ENCODE peak calls at places on chromosomes 16 and 17, in four cellular contexts. One of them, this sample, is unnamed.

GRCh38 chr16:21277927-21278706 is at the start of gene CRYM:
- DNase-seq in K562: peak; percentile 86
- DNase-seq in SK-N-SH: peak; percentile 93
- DNase-seq in GM12892: peak; percentile 56
- DNase-seq in this sample: peak; percentile 64

GRCh38 chr16:78953526-78953925 is 647.0 kb downstream of the MAF start:
- DNase-seq in K562: no peak
- DNase-seq in SK-N-SH: no peak
- DNase-seq in GM12892: no peak
- DNase-seq in this sample: no peak

GRCh38 chr17:77354721-77355455 is 214.1 kb downstream of the SEC14L1 start:
- DNase-seq in K562: no peak
- DNase-seq in SK-N-SH: peak; percentile 60
- DNase-seq in GM12892: no peak
- DNase-seq in this sample: no peak

GRCh38 chr17:41363881-41364280 is 5.7 kb downstream of the KRT33B start:
- DNase-seq in K562: no peak
- DNase-seq in SK-N-SH: no peak
- DNase-seq in GM12892: no peak
- DNase-seq in this sample: no peak

GRCh38 chr17:75181608-75182318 is 996 bp downstream of the SUMO2 start:
- DNase-seq in K562: peak; percentile 13
- DNase-seq in SK-N-SH: peak; percentile 36
- DNase-seq in GM12892: no peak
- DNase-seq in this sample: no peak

GRCh38 chr16:56608876-56609462 is 585 bp downstream of the MT2A start:
- DNase-seq in K562: no peak
- DNase-seq in SK-N-SH: peak; percentile 43
- DNase-seq in GM12892: no peak
- DNase-seq in this sample: no peak

GRCh38 chr17:49715717-49716279 is 8.0 kb upstream of the SLC35B1 start:
- DNase-seq in K562: no peak
- DNase-seq in SK-N-SH: no peak
- DNase-seq in GM12892: no peak
- DNase-seq in this sample: no peak

GRCh38 chr17:9258115-9259020 is 237.1 kb downstream of the NTN1 start:
- DNase-seq in K562: no peak
- DNase-seq in SK-N-SH: no peak
- DNase-seq in GM12892: no peak
- DNase-seq in this sample: no peak

GRCh38 chr16:10895053-10895946 is 18.3 kb downstream of the CIITA start:
- DNase-seq in K562: peak; percentile 70
- DNase-seq in SK-N-SH: no peak
- DNase-seq in GM12892: no peak
- DNase-seq in this sample: no peak
- TF ChIP-seq TAF1 in K562: no peak
- TF ChIP-seq TAF1 in SK-N-SH: no peak
- TF ChIP-seq TAF1 in GM12892: no peak
- TF ChIP-seq TAF1 in this sample: no peak

DNA sequence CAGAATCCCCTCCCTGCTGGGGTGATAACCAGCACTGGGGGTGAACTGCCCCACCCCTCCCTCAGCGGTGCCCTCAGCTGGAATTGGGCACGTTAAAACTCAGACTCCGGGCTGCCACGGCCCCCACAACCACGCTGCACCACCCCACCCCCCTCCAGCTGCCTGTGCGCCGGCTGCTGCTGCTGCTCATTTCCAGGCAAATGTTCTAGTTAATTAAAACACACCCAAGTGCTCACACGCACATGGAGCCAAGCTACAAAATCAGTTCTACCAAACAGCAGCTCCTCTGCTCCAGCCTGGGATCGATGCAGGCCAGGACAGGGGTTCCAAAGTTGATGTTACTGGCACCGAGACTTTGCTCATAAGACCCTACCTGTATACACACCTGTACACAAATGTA is 180.5 kb downstream of the ZNF423 start:
- DNase-seq in K562: no peak
- DNase-seq in SK-N-SH: no peak
- DNase-seq in GM12892: no peak
- DNase-seq in this sample: no peak
- TF ChIP-seq TAF1 in K562: no peak
- TF ChIP-seq TAF1 in SK-N-SH: no peak
- TF ChIP-seq TAF1 in GM12892: no peak
- TF ChIP-seq TAF1 in this sample: no peak

DNA sequence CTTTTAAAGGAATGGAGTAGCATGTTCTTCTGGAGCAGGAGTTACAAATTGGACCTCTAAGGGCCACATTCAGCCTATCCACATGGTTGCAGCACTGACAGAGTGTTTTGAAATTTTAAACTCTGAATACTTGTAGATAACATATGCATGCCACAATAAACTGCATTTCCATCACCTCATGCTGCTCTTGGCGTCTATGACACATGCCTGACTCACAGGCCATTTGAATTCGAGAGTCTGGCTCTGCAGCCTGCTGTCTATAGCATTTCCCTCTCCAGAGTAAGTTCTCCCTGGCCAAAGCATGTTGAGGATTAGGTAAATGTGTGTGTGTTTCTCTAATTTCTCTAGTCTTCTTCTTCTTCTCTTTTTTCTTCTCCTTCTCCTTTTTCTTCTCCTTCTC is 28.7 kb upstream of the MYOCD start:
- DNase-seq in K562: no peak
- DNase-seq in SK-N-SH: no peak
- DNase-seq in GM12892: no peak
- DNase-seq in this sample: no peak
- TF ChIP-seq TAF1 in K562: no peak
- TF ChIP-seq TAF1 in SK-N-SH: no peak
- TF ChIP-seq TAF1 in GM12892: no peak
- TF ChIP-seq TAF1 in this sample: no peak

DNA sequence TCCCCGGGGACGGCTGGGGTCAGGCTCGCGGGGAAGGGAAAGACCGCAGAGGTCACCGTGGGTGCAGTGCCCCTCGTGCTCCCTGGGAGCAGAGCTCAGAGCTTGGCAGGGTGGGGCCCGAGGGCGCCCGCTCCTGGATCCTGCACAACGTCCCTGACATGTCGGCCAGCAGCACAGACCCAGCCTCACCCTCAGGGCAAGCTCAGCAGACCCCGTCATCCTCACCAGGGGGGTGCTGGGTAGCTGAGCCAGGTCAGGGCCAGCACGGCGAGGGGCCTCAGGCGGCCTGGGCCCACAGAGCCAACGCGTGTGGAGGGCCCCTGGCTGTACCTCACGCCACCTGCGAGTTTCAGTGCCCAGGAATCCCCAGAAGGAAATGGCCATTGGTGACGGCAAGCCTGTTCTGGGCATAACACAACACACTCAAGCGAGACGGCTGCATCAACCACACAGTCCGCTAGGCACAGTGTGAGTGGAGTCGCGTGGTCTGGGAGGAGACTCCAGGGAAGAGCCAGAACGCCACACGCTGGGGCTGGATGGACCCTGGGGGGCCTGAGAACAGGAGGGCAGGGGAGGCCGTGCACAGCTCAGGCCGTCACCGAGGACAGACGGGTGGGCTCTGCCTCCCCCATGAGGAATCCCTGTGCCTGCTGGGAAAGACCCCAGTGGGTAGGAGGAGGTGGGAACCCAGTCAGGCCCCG is 60.3 kb downstream of the ZNF778 start:
- DNase-seq in K562: no peak
- DNase-seq in SK-N-SH: no peak
- DNase-seq in GM12892: no peak
- DNase-seq in this sample: no peak
- TF ChIP-seq TAF1 in K562: no peak
- TF ChIP-seq TAF1 in SK-N-SH: no peak
- TF ChIP-seq TAF1 in GM12892: no peak
- TF ChIP-seq TAF1 in this sample: no peak

DNA sequence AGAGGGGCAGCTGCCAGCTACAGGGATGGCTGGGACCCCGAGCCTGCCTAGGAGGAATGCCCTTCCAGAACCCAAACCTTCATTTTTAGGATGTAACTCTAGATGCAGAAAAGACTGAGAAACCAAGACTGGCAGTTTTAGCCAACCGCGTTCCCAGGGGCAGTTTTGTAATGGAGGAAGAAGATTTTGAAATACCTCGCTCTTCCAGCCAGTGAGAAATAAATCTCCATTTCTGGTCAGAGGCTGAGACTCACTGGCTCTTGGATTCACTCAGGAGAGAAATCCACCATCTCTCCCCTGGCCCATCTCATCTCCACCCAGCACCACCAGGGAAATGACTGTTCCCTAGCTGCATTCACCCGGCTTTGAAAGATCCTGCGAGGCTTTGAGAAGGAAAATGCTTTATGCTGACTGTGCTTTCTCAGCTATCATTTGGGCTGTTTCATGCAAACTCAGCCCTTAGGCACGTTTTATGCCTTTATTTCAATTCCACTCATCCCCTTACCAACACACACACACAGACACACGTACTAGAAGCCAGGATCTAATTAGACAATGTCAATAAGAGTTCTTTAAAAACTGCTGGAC is 185.2 kb downstream of the SOX9 start:
- DNase-seq in K562: no peak
- DNase-seq in SK-N-SH: no peak
- DNase-seq in GM12892: no peak
- DNase-seq in this sample: no peak
- TF ChIP-seq TAF1 in K562: no peak
- TF ChIP-seq TAF1 in SK-N-SH: no peak
- TF ChIP-seq TAF1 in GM12892: no peak
- TF ChIP-seq TAF1 in this sample: no peak

GRCh38 chr17:44115585-44116415 is 7.6 kb downstream of the HDAC5 start:
- DNase-seq in K562: peak; percentile 73
- DNase-seq in SK-N-SH: peak; percentile 83
- DNase-seq in GM12892: no peak
- DNase-seq in this sample: no peak
- TF ChIP-seq TAF1 in K562: no peak
- TF ChIP-seq TAF1 in SK-N-SH: no peak
- TF ChIP-seq TAF1 in GM12892: no peak
- TF ChIP-seq TAF1 in this sample: no peak

GRCh38 chr16:85720319-85720637 is 30.6 kb downstream of the C16orf74 start:
- DNase-seq in K562: no peak
- DNase-seq in SK-N-SH: no peak
- DNase-seq in GM12892: no peak
- DNase-seq in this sample: no peak
- TF ChIP-seq TAF1 in K562: no peak
- TF ChIP-seq TAF1 in SK-N-SH: no peak
- TF ChIP-seq TAF1 in GM12892: no peak
- TF ChIP-seq TAF1 in this sample: no peak

This sample was measured in GM12891.